ENCODE peak calls at places on chromosomes 12 and 14, in four cellular contexts. C is ascending aorta, M is ovary, R is stomach. B is an unnamed sample. For H3K36me3 and H3K4me1, the result is how much of the 10 kb centered on the place peaks cover.

GRCh38 chr12:104083769-104084475 is 19.6 kb downstream of the HCFC2 start:
- DNase-seq in M (no peak), C (no peak), R (no peak), B (no peak)

GRCh38 chr12:70011353-70011752 is 186.3 kb downstream of the MYRFL start:
- DNase-seq in C (no peak), R (no peak), M (no peak), B (no peak)

GRCh38 chr14:103516426-103517171 is 6.0 kb downstream of the CKB start:
- DNase-seq in M (peak), C (no peak), R (no peak), B (no peak)

GRCh38 chr14:94722397-94722796 is 47.5 kb downstream of the GSC start:
- DNase-seq in C (no peak), M (no peak), R (no peak), B (no peak)

GRCh38 chr12:75706786-75707605 is 195.6 kb upstream of the KRR1 start:
- DNase-seq in C (no peak), R (no peak), M (no peak), B (no peak)

GRCh38 chr14:73025544-73025943 is 1.4 kb downstream of the ZFYVE1 start:
- DNase-seq in C (no peak), R (no peak), M (no peak), B (no peak)

GRCh38 chr14:37668646-37669045 is 73.2 kb downstream of the TTC6 start:
- DNase-seq in R (no peak), C (no peak), M (no peak), B (no peak)

GRCh38 chr12:128323115-128323514 is 56.1 kb downstream of the TMEM132C start:
- DNase-seq in R (no peak), M (no peak), C (no peak), B (no peak)

GRCh38 chr14:35331605-35332516 is 39.7 kb downstream of the PSMA6 start:
- DNase-seq in C (no peak), R (peak), M (no peak), B (no peak)

GRCh38 chr12:121494093-121494787 is 86.6 kb downstream of the KDM2B start:
- DNase-seq in C (no peak), M (peak), R (peak), B (peak)

GRCh38 chr12:32743264-32743663 is 12.4 kb downstream of the YARS2 start:
- DNase-seq in R (no peak), C (no peak), M (no peak), B (no peak)

GRCh38 chr12:13956060-13956590 is 25.3 kb downstream of the GRIN2B start:
- DNase-seq in M (no peak), C (no peak), R (no peak), B (no peak)

GRCh38 chr12:95116773-95117172 is 43.4 kb upstream of the NR2C1 start:
- DNase-seq in R (no peak), M (no peak), C (no peak), B (no peak)

GRCh38 chr12:49338830-49339463 is 2.0 kb upstream of the C1QL4 start:
- DNase-seq in M (no peak), C (no peak), R (peak), B (no peak)
- H3K4me3 ChIP-seq in M (no peak), C (no peak), R (no peak), B (no peak)

GRCh38 chr12:132049442-132049841 is 94.7 kb downstream of the DDX51 start:
- DNase-seq in C (no peak), M (no peak), R (no peak), B (no peak)

GRCh38 chr12:132049876-132050275 is 94.2 kb downstream of the DDX51 start:
- DNase-seq in M (no peak), C (no peak), R (no peak), B (no peak)

GRCh38 chr12:132054983-132055382 is 89.1 kb downstream of the DDX51 start:
- DNase-seq in M (no peak), R (no peak), C (no peak), B (no peak)

GRCh38 chr12:132053338-132054330 is 90.5 kb downstream of the DDX51 start:
- DNase-seq in C (no peak), M (no peak), R (no peak), B (no peak)

GRCh38 chr12:132052191-132052932 is 91.8 kb downstream of the DDX51 start:
- DNase-seq in M (no peak), R (no peak), C (no peak), B (no peak)
- H3K36me3 ChIP-seq in M (under half), R (half or more), C (half or more), B (under half)

GRCh38 chr12:109179927-109180326 is 63.5 kb downstream of the ACACB start:
- DNase-seq in M (no peak), R (no peak), C (no peak), B (no peak)
- H3K4me1 ChIP-seq in M (under half), R (under half), C (under half), B (under half)

GRCh38 chr12:57233357-57234232 is 4.1 kb downstream of the SHMT2 start:
- DNase-seq in M (peak), R (no peak), C (no peak), B (no peak)
- H3K4me3 ChIP-seq in M (no peak), R (no peak), C (no peak), B (no peak)

B was measured in iPS DF 6.9.